ENCODE peak calls at places on chromosome 18, in seven cellular contexts. W, E, B, I, S, T and K are unnamed samples.

GRCh38 chr18:61833387-61833786 is 59.4 kb downstream of the RNF152 start:
- DNase-seq in E (no peak), I (no peak), B (peak; percentile 29), S (no peak), T (no peak), W (no peak), K (no peak)

GRCh38 chr18:25113081-25113480 is 238.9 kb downstream of the ZNF521 start:
- DNase-seq in S (no peak), W (no peak), B (no peak), E (no peak), I (no peak), T (no peak), K (no peak)

GRCh38 chr18:32093106-32093511 is 1.4 kb downstream of the RNF138 start:
- DNase-seq in W (peak; percentile 56), B (peak; percentile 79), S (peak; percentile 11), E (peak; percentile 61), T (peak; percentile 41), I (peak; percentile 43), K (peak; percentile 32)

GRCh38 chr18:35355140-35355618 is 11.0 kb upstream of the ZNF24 start:
- DNase-seq in B (peak; percentile 84), W (peak; percentile 81), I (peak; percentile 38), E (peak; percentile 42), T (peak; percentile 71), S (peak; percentile 35), K (peak; percentile 63)

GRCh38 chr18:79626905-79627749 is 52.5 kb upstream of the CTDP1 start:
- DNase-seq in S (no peak), W (no peak), T (no peak), B (no peak), I (no peak), E (no peak), K (no peak)

GRCh38 chr18:50268022-50268747 is 1.9 kb upstream of the CFAP53 start:
- DNase-seq in S (peak; percentile 65), I (peak; percentile 88), W (peak; percentile 67), T (peak; percentile 23), E (peak; percentile 73), B (peak; percentile 84), K (no peak)

GRCh38 chr18:3595282-3596273 is 145.6 kb downstream of the TGIF1 start:
- DNase-seq in B (no peak), T (peak; percentile 29), I (no peak), W (peak; percentile 94), S (no peak), E (no peak), K (peak; percentile 76)

GRCh38 chr18:79753391-79753851 is 44.3 kb upstream of the KCNG2 start:
- DNase-seq in T (no peak), E (no peak), B (no peak), W (no peak), S (no peak), I (no peak), K (no peak)

GRCh38 chr18:9232977-9233376 is 96.4 kb downstream of the ANKRD12 start:
- DNase-seq in S (no peak), T (no peak), B (no peak), I (no peak), E (no peak), W (no peak), K (no peak)

GRCh38 chr18:1294229-1294628 is 389.6 kb downstream of the ADCYAP1 start:
- DNase-seq in B (no peak), E (no peak), W (no peak), I (no peak), S (no peak), T (no peak), K (no peak)

GRCh38 chr18:76822510-76823165 is at the start of gene ZNF236:
- DNase-seq in T (peak; percentile 42), B (peak; percentile 93), S (peak; percentile 42), E (peak; percentile 81), I (peak; percentile 70), W (peak; percentile 84), K (peak; percentile 69)

GRCh38 chr18:72826736-72827135 is 41.1 kb downstream of the NETO1 start:
- DNase-seq in E (no peak), I (no peak), W (no peak), B (no peak), S (no peak), T (no peak), K (no peak)

GRCh38 chr18:43422483-43422882 is 145.2 kb upstream of the SYT4 start:
- DNase-seq in S (no peak), E (no peak), W (peak; percentile 2), I (no peak), T (no peak), B (no peak), K (no peak)

GRCh38 chr18:37364237-37364636 is 201.4 kb downstream of the CELF4 start:
- DNase-seq in B (no peak), T (no peak), E (no peak), S (no peak), W (no peak), I (no peak), K (peak; percentile 18)

GRCh38 chr18:26383454-26384270 is 157.4 kb downstream of the TAF4B start:
- DNase-seq in B (peak; percentile 45), T (no peak), S (no peak), E (no peak), I (no peak), W (peak; percentile 60), K (peak; percentile 55)

GRCh38 chr18:78939105-78939504 is 40.5 kb upstream of the SALL3 start:
- DNase-seq in I (peak; percentile 19), E (no peak), S (no peak), B (no peak), W (no peak), T (no peak), K (no peak)

GRCh38 chr18:23934252-23934651 is 80.3 kb upstream of the TTC39C start:
- DNase-seq in S (no peak), B (no peak), I (no peak), W (no peak), E (no peak), T (no peak), K (no peak)